ENCODE peak calls at places on chromosomes 4 and X, in five cellular contexts. M, X, L, N and E are unnamed samples. For H3K4me1, the result is how much of the 10 kb centered on the place peaks cover.

GRCh38 chr4:150072906-150073714 is 5.1 kb upstream of the DCLK2 start:
- DNase-seq in M (peak), X (peak), N (no peak), L (no peak), E (peak)

GRCh38 chr4:81802308-81802846 is 330.7 kb upstream of the RASGEF1B start:
- DNase-seq in L (no peak), X (no peak), M (no peak), N (no peak), E (no peak)

GRCh38 chrX:41051303-41051702 is 33.9 kb upstream of the USP9X start:
- DNase-seq in N (no peak), X (no peak), L (no peak), M (no peak), E (no peak)

GRCh38 chrX:41616935-41617334 is 71.8 kb upstream of the GPR34 start:
- DNase-seq in N (no peak), X (no peak), M (no peak), L (no peak), E (no peak)

GRCh38 chrX:150984164-150984824 is 1.2 kb downstream of the HMGB3 start:
- DNase-seq in M (peak), N (no peak), X (no peak), L (no peak), E (peak)

GRCh38 chr4:54542119-54542438 is 115.7 kb upstream of the KIT start:
- DNase-seq in N (no peak), M (no peak), X (no peak), L (no peak), E (peak)

GRCh38 chr4:89000392-89000791 is 56.6 kb downstream of the FAM13A start:
- DNase-seq in N (no peak), L (no peak), M (no peak), X (no peak), E (no peak)

GRCh38 chr4:69025191-69025998 is 70.9 kb upstream of the UGT2B7 start:
- DNase-seq in N (no peak), M (no peak), L (no peak), X (no peak), E (no peak)

GRCh38 chrX:6149231-6149870 is 79.3 kb downstream of the NLGN4X start:
- DNase-seq in L (no peak), M (no peak), X (no peak), N (no peak), E (no peak)

GRCh38 chrX:13283512-13283911 is 36.3 kb downstream of the ATXN3L start:
- DNase-seq in M (no peak), L (no peak), X (no peak), N (no peak), E (peak)

GRCh38 chr4:155809835-155810234 is 51.0 kb downstream of the GUCY1B1 start:
- DNase-seq in M (peak), L (no peak), N (no peak), X (peak), E (peak)

GRCh38 chrX:132908891-132909290 is 49.5 kb downstream of the HS6ST2 start:
- DNase-seq in N (no peak), X (no peak), M (no peak), L (no peak), E (no peak)

GRCh38 chrX:104105863-104106262 is 6.5 kb upstream of the ZCCHC18 start:
- DNase-seq in N (no peak), L (peak), M (no peak), X (no peak), E (no peak)

GRCh38 chr4:8443801-8444200 is 3.2 kb downstream of the TRMT44 start:
- DNase-seq in X (no peak), L (no peak), N (no peak), M (no peak), E (no peak)

GRCh38 chrX:78573630-78574029 is 85.5 kb downstream of the RTL3 start:
- DNase-seq in X (no peak), L (no peak), M (no peak), N (no peak), E (no peak)

GRCh38 chr4:37540486-37540885 is 145.7 kb downstream of the RELL1 start:
- DNase-seq in M (no peak), X (no peak), N (no peak), L (no peak), E (no peak)

GRCh38 chr4:64584981-64585557 is 175.8 kb upstream of the TECRL start:
- DNase-seq in X (no peak), M (peak), N (no peak), L (no peak), E (peak)

GRCh38 chr4:25966171-25966570 is 52.2 kb downstream of the SMIM20 start:
- DNase-seq in N (no peak), M (no peak), L (no peak), X (no peak), E (no peak)

GRCh38 chrX:617891-618290 is 12.7 kb upstream of the SHOX start:
- DNase-seq in N (no peak), X (no peak), L (no peak), M (no peak), E (no peak)

GRCh38 chrX:2652106-2652505 is 39.0 kb upstream of the CD99 start:
- DNase-seq in X (no peak), M (no peak), L (no peak), N (no peak), E (no peak)

GRCh38 chr4:186757696-186758330 is 34.2 kb upstream of the FAT1 start:
- DNase-seq in M (no peak), L (no peak), X (no peak), N (no peak), E (peak)
- H3K4me1 ChIP-seq in M (under half), L (under half), X (under half), N (under half), E (under half)

GRCh38 chr4:140056015-140056414 is 98.0 kb downstream of the MAML3 start:
- DNase-seq in X (no peak), M (no peak), L (no peak), N (no peak), E (no peak)

GRCh38 chr4:140061194-140061593 is 92.8 kb downstream of the MAML3 start:
- DNase-seq in M (peak), L (no peak), X (no peak), N (no peak), E (no peak)

GRCh38 chr4:140054861-140055260 is 99.1 kb downstream of the MAML3 start:
- DNase-seq in M (no peak), N (no peak), X (no peak), L (no peak), E (no peak)

GRCh38 chr4:140059159-140059558 is 94.8 kb downstream of the MAML3 start:
- DNase-seq in L (no peak), M (no peak), N (no peak), X (no peak), E (no peak)

DNA sequence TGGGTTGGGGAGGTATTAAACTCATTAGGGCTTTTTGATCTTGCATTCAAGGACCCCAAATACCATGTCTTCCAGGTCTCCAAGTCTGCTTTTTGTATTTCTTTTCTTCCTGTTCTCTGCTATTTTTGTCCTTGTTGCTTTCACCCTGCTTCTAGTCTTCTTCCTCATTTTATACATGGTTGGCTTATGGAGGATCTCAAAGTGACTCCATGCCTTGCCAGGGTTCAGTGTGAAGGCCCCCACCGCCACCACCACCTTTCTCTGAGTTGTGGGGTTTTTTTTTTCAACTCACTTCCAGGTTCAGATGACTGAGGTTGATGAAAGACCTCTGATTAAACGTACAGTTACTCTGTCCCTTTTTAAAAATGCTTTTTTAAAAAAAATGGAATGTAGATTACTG is 96.3 kb downstream of the MAML3 start:
- DNase-seq in X (no peak), M (no peak), L (no peak), N (no peak), E (no peak)
- H3K4me1 ChIP-seq in X (half or more), M (under half), L (under half), N (under half), E (under half)

DNA sequence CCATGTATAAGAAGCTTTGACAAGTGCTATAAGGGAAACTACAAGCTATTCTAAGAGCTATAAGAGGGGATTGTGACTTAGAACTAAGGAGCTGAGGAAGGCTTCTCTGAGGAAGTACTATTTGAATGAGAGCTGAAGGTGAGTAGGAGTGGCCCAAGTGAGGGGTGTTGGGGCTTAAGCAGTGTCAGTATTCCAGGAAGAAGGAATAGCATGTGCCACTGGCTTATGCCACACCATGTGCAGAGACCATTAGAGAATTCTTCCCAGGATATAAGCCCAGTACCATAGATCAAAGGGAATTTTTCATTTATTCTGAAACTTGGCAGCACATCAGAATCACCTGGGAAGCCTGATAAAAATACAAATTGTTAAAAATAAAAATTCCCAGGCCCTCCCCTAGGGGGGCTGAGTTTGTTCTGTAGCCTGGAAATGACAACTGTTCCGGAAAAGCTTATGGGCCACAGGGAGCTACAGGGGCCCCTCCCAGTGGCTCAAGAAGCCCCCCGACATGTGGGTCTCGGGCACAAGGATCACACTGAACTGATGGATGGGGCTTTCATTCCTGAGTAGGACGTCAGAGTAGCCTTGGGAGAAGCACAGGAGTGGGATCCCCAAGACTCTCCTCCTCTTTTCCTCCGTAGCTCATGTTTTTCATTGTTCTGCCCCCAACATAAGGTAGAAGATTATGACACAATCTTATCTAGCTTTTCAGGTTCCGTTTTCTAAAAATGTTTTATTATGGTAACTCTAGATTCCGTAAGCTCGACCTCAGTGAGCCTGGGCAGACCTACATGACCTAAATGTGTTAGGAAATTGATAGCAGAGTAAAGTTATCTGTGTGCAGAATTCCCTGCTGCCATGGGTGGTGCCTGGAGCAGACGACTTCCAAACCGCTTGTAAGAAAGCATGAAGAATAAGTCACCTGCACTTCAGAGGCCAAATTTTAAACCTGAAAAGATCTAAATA is 119.3 kb downstream of the AFF1 start:
- DNase-seq in M (no peak), L (no peak), N (no peak), X (no peak), E (no peak)
- H3K4me1 ChIP-seq in M (under half), L (half or more), N (half or more), X (under half), E (under half)

DNA sequence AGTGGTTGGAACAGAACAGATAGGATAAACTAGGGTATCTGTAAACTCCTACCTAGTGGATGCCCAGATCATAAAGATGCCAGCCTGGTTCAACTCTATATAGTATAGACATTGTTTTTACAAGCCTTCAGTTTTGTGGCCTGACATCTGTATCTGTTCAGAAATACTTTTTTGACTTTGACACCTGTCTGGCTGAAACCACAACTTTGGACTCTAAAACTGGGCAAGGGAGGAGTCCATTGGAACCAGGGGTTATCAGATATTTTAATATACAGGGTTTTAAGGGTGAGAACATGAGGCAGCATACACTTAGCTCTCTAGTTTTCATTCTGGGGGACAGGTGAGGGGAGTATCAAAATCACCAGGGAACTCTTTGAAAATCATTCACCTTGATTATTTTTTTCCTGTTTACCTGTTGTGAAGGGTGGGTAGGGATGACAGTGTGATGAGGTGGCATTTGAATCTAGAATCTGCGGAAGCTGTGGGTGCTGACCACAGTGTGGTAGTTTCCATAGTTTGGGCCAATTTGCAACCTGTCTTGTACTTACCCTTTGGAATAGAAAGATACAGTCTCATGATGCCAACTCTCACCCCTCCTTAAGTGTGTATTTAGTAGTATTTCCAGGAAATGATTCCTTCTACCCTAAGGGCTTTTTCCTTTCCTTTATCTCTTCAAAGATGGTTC is 20.6 kb downstream of the GAB1 start:
- DNase-seq in X (no peak), M (no peak), L (no peak), N (no peak), E (no peak)
- H3K4me1 ChIP-seq in X (under half), M (under half), L (half or more), N (half or more), E (under half)

GRCh38 chr4:123609829-123610228 is 213.2 kb downstream of the SPRY1 start:
- DNase-seq in M (no peak), N (no peak), L (no peak), X (no peak), E (no peak)
- H3K4me1 ChIP-seq in M (under half), N (under half), L (under half), X (under half), E (under half)

GRCh38 chr4:38656111-38656510 is 7.9 kb upstream of the KLF3 start:
- DNase-seq in L (no peak), M (no peak), N (no peak), X (no peak), E (no peak)
- H3K4me1 ChIP-seq in L (under half), M (under half), N (under half), X (under half), E (under half)